ENCODE peak calls at places on chromosomes 6 and 20, in nine cellular contexts. E is NCI-H774; U is stimulated activated CD4-positive, alpha-beta T cell treated with anti-CD3 and anti-CD28 coated beads, Interleukin-12 subunit alpha, Interleukin-12 subunit beta, amount 100 ng/mL, for 48 hours; F is heart right ventricle; D is natural killer cell treated with Interleukin-12 subunit alpha and Interleukin-12 subunit beta and Interleukin-15 and Interleukin-18, amount 100 ng/mL, for 72 hours; V is amniotic stem cell; K is A172; B is nephron progenitor cell; O is T-helper 2 cell. X is an unnamed sample.

GRCh38 chr6:29653452-29654038 is 3.3 kb upstream of the MOG start:
- DNase-seq in E (peak; percentile 34), U (no peak), F (peak; percentile 48), D (peak; percentile 78), V (peak; percentile 49), K (peak; percentile 57), B (peak; percentile 49), O (peak; percentile 72), X (no peak)

GRCh38 chr6:159977242-159978214 is 8.6 kb downstream of the IGF2R start:
- DNase-seq in E (no peak), U (no peak), F (peak; percentile 85), D (no peak), V (no peak), K (peak; percentile 82), B (no peak), O (no peak), X (no peak)

GRCh38 chr6:144335914-144336313 is 50.8 kb downstream of the UTRN start:
- DNase-seq in E (no peak), U (no peak), F (no peak), D (peak; percentile 78), V (no peak), K (peak; percentile 50), B (no peak), O (peak; percentile 82), X (no peak)

GRCh38 chr20:47681977-47682812 is 103.1 kb downstream of the SULF2 start:
- DNase-seq in E (no peak), U (no peak), F (peak; percentile 80), D (no peak), V (no peak), K (peak; percentile 69), B (no peak), O (no peak), X (peak; percentile 89)

GRCh38 chr6:125421853-125422252 is 120.1 kb upstream of the HDDC2 start:
- DNase-seq in E (no peak), U (no peak), F (peak; percentile 16), D (no peak), V (no peak), K (peak; percentile 63), B (peak; percentile 56), O (no peak), X (peak; percentile 78)

GRCh38 chr6:81938991-81939773 is 186.7 kb upstream of the TENT5A start:
- DNase-seq in E (no peak), U (no peak), F (no peak), D (no peak), V (peak; percentile 39), K (peak; percentile 40), B (no peak), O (no peak), X (no peak)

GRCh38 chr6:113558966-113559365 is 298.2 kb upstream of the MARCKS start:
- DNase-seq in E (no peak), U (no peak), F (no peak), D (no peak), V (no peak), K (peak; percentile 24), B (no peak), O (no peak), X (no peak)

GRCh38 chr6:141548969-141549368 is 583.8 kb upstream of the GJE1 start:
- DNase-seq in E (no peak), U (no peak), F (no peak), D (no peak), V (no peak), K (no peak), B (no peak), O (no peak), X (no peak)

GRCh38 chr6:44662461-44663121 is 275.1 kb downstream of the CDC5L start:
- DNase-seq in E (no peak), U (no peak), F (no peak), D (no peak), V (no peak), K (peak; percentile 80), B (no peak), O (no peak), X (peak; percentile 71)

GRCh38 chr20:52105573-52106422 is 85.8 kb downstream of the ZFP64 start:
- DNase-seq in E (no peak), U (no peak), F (no peak), D (no peak), V (no peak), K (no peak), B (peak; percentile 67), O (peak; percentile 16), X (no peak)

GRCh38 chr6:72620866-72621242 is 1.0 kb upstream of the KCNQ5 start:
- DNase-seq in E (no peak), U (no peak), F (no peak), D (no peak), V (no peak), K (no peak), B (no peak), O (no peak), X (no peak)

GRCh38 chr6:31952890-31953289 is 5.9 kb downstream of the NELFE start:
- DNase-seq in E (no peak), U (no peak), F (no peak), D (no peak), V (no peak), K (no peak), B (no peak), O (no peak), X (no peak)

GRCh38 chr6:14031516-14031915 is 86.1 kb upstream of the CD83 start:
- DNase-seq in E (no peak), U (no peak), F (no peak), D (no peak), V (no peak), K (peak; percentile 23), B (no peak), O (no peak), X (no peak)

GRCh38 chr6:44676826-44677433 is 289.4 kb downstream of the CDC5L start:
- DNase-seq in E (no peak), U (no peak), F (no peak), D (no peak), V (no peak), K (no peak), B (no peak), O (no peak), X (no peak)

GRCh38 chr20:57327820-57328219 is 1.8 kb upstream of the SPO11 start:
- DNase-seq in E (no peak), U (no peak), F (no peak), D (no peak), V (no peak), K (no peak), B (no peak), O (no peak), X (no peak)

GRCh38 chr20:14361509-14362179 is 24.2 kb upstream of the FLRT3 start:
- DNase-seq in E (no peak), U (no peak), F (no peak), D (no peak), V (no peak), K (no peak), B (no peak), O (no peak), X (no peak)

GRCh38 chr20:23011008-23011721 is 23.9 kb upstream of the SSTR4 start:
- DNase-seq in E (no peak), U (no peak), F (no peak), D (no peak), V (no peak), K (no peak), B (no peak), O (no peak), X (no peak)

GRCh38 chr6:166958926-166959861 is 2.8 kb upstream of the RNASET2 start:
- DNase-seq in E (no peak), U (no peak), F (peak; percentile 54), D (peak; percentile 76), V (no peak), K (peak; percentile 45), B (no peak), O (peak; percentile 92), X (no peak)

GRCh38 chr6:441126-441920 is 49.8 kb downstream of the IRF4 start:
- DNase-seq in E (no peak), U (no peak), F (no peak), D (no peak), V (no peak), K (no peak), B (no peak), O (no peak), X (no peak)

GRCh38 chr6:101403566-101403965 is 10.1 kb downstream of the GRIK2 start:
- DNase-seq in E (no peak), U (no peak), F (no peak), D (no peak), V (no peak), K (no peak), B (peak; percentile 39), O (no peak), X (no peak)

GRCh38 chr6:136893187-136893586 is 28.9 kb upstream of the SLC35D3 start:
- DNase-seq in E (no peak), U (no peak), F (no peak), D (no peak), V (no peak), K (no peak), B (no peak), O (peak; percentile 4), X (no peak)

GRCh38 chr6:10309826-10310405 is 105.0 kb downstream of the TFAP2A start:
- DNase-seq in E (no peak), U (no peak), F (no peak), D (no peak), V (no peak), K (no peak), B (no peak), O (no peak), X (no peak)

GRCh38 chr6:132471787-132472186 is 41.1 kb downstream of the STX7 start:
- DNase-seq in E (no peak), U (no peak), F (no peak), D (no peak), V (no peak), K (no peak), B (no peak), O (no peak), X (no peak)

GRCh38 chr6:131281471-131282270 is 146.4 kb downstream of the AKAP7 start:
- DNase-seq in E (no peak), U (peak; percentile 25), F (peak; percentile 20), D (peak; percentile 65), V (no peak), K (no peak), B (peak; percentile 18), O (peak; percentile 88), X (no peak)

GRCh38 chr6:105136433-105137350 is 43.1 kb downstream of the POPDC3 start:
- DNase-seq in E (peak; percentile 70), U (no peak), F (peak; percentile 75), D (no peak), V (no peak), K (no peak), B (peak; percentile 74), O (peak; percentile 33), X (peak; percentile 86)

GRCh38 chr6:947235-947934 is 254.4 kb upstream of the EXOC2 start:
- DNase-seq in E (no peak), U (no peak), F (no peak), D (no peak), V (no peak), K (no peak), B (no peak), O (no peak), X (no peak)

GRCh38 chr6:81859884-81860283 is 107.4 kb upstream of the TENT5A start:
- DNase-seq in E (no peak), U (no peak), F (peak; percentile 43), D (no peak), V (no peak), K (no peak), B (no peak), O (no peak), X (peak; percentile 81)

GRCh38 chr6:70657706-70658105 is 10.0 kb upstream of the SMAP1 start:
- DNase-seq in E (no peak), U (no peak), F (no peak), D (no peak), V (no peak), K (no peak), B (no peak), O (no peak), X (no peak)

GRCh38 chr20:40339661-40340449 is 349.2 kb downstream of the MAFB start:
- DNase-seq in E (no peak), U (no peak), F (peak; percentile 24), D (no peak), V (no peak), K (no peak), B (no peak), O (no peak), X (no peak)

GRCh38 chr6:159880412-159880811 is 10.4 kb upstream of the MAS1 start:
- DNase-seq in E (no peak), U (no peak), F (no peak), D (no peak), V (no peak), K (no peak), B (no peak), O (no peak), X (no peak)

GRCh38 chr6:110590821-110591351 is 114.5 kb upstream of the SLC22A16 start:
- DNase-seq in E (no peak), U (peak; percentile 21), F (no peak), D (no peak), V (no peak), K (no peak), B (no peak), O (peak; percentile 70), X (no peak)

X was measured in posterior vena cava.